ENCODE peak calls at places on chromosomes 6 and 20, in four cellular contexts. Z is IMR-90, M is mesendoderm, P is H1. W is an unnamed sample.
A peak's percentile ranks its signal among the peaks of the same experiment; 100 is the strongest.

GRCh38 chr6:162331911-162332310 is 395.7 kb downstream of the PRKN start:
- DNase-seq in Z (no peak), M (no peak), P (no peak), W (no peak)

GRCh38 chr6:125953502-125953875 is 3.1 kb upstream of the HINT3 start:
- DNase-seq in Z (no peak), M (peak; percentile 68), P (no peak), W (peak; percentile 87)

GRCh38 chr6:143007626-143008025 is 53.1 kb upstream of the AIG1 start:
- DNase-seq in Z (no peak), M (no peak), P (no peak), W (no peak)

GRCh38 chr20:13681248-13682125 is 42.8 kb upstream of the TASP1 start:
- DNase-seq in Z (no peak), M (no peak), P (no peak), W (no peak)

GRCh38 chr6:169159331-169159730 is 94.3 kb downstream of the THBS2 start:
- DNase-seq in Z (no peak), M (no peak), P (no peak), W (no peak)

GRCh38 chr6:2839195-2839981 is 2.3 kb downstream of the SERPINB1 start:
- DNase-seq in Z (peak; percentile 83), M (no peak), P (no peak), W (no peak)

GRCh38 chr6:152356659-152357058 is 280.5 kb downstream of the SYNE1 start:
- DNase-seq in Z (peak; percentile 47), M (peak; percentile 75), P (no peak), W (no peak)

GRCh38 chr20:59460352-59460751 is 144.0 kb upstream of the PHACTR3 start:
- DNase-seq in Z (no peak), M (no peak), P (no peak), W (no peak)

GRCh38 chr6:121539537-121539936 is 104.1 kb downstream of the GJA1 start:
- DNase-seq in Z (no peak), M (no peak), P (no peak), W (no peak)

GRCh38 chr6:92121228-92121627 is 1298.1 kb downstream of the EPHA7 start:
- DNase-seq in Z (no peak), M (no peak), P (no peak), W (no peak)

GRCh38 chr6:63598251-63599036 is 26.2 kb downstream of the LOC128125822 start:
- DNase-seq in Z (peak; percentile 49), M (peak; percentile 88), P (no peak), W (peak; percentile 80)

GRCh38 chr6:90457867-90458259 is 129.0 kb downstream of the MAP3K7 start:
- DNase-seq in Z (no peak), M (no peak), P (no peak), W (no peak)

GRCh38 chr20:10603971-10604864 is 69.6 kb downstream of the JAG1 start:
- DNase-seq in Z (peak; percentile 94), M (no peak), P (no peak), W (no peak)

GRCh38 chr6:13355043-13355945 is 27.0 kb upstream of the TBC1D7 start:
- DNase-seq in Z (peak; percentile 99), M (peak; percentile 76), P (no peak), W (no peak)

GRCh38 chr6:32047855-32048766 is 9.9 kb downstream of the CYP21A2 start:
- DNase-seq in Z (peak; percentile 30), M (peak; percentile 71), P (peak; percentile 31), W (peak; percentile 85)

GRCh38 chr6:150086026-150086425 is 17.1 kb upstream of the ULBP3 start:
- DNase-seq in Z (no peak), M (no peak), P (no peak), W (no peak)

GRCh38 chr6:157716553-157716952 is 106.5 kb upstream of the SNX9 start:
- DNase-seq in Z (no peak), M (no peak), P (no peak), W (no peak)

GRCh38 chr6:91241946-91242613 is 655.2 kb upstream of the MAP3K7 start:
- DNase-seq in Z (no peak), M (no peak), P (no peak), W (no peak)

GRCh38 chr6:68641172-68641571 is 6.1 kb downstream of the ADGRB3 start:
- DNase-seq in Z (no peak), M (no peak), P (no peak), W (no peak)

GRCh38 chr20:39381598-39381997 is 419.5 kb downstream of the DHX35 start:
- DNase-seq in Z (no peak), M (peak; percentile 54), P (no peak), W (no peak)

GRCh38 chr6:119079288-119079809 is 885 bp upstream of the FAM184A start:
- DNase-seq in Z (peak; percentile 54), M (no peak), P (no peak), W (no peak)

GRCh38 chr20:43731469-43731868 is 4.7 kb upstream of the GTSF1L start:
- DNase-seq in Z (peak; percentile 84), M (no peak), P (no peak), W (no peak)

GRCh38 chr6:151052021-151052646 is 186.6 kb downstream of the MTHFD1L start:
- DNase-seq in Z (no peak), M (no peak), P (no peak), W (no peak)

GRCh38 chr6:154370545-154370944 is 13.9 kb upstream of the IPCEF1 start:
- DNase-seq in Z (peak; percentile 58), M (peak; percentile 30), P (no peak), W (no peak)

GRCh38 chr20:1330075-1330830 is 1.3 kb upstream of the SDCBP2 start:
- DNase-seq in Z (no peak), M (no peak), P (no peak), W (no peak)

GRCh38 chr6:105836889-105837288 is 249.2 kb upstream of the PRDM1 start:
- DNase-seq in Z (peak; percentile 31), M (no peak), P (no peak), W (no peak)

GRCh38 chr6:145148392-145149175 is 586.7 kb downstream of the EPM2A start:
- DNase-seq in Z (peak; percentile 63), M (peak; percentile 46), P (no peak), W (no peak)

GRCh38 chr20:4444404-4444803 is 277.3 kb upstream of the PRND start:
- DNase-seq in Z (peak; percentile 46), M (no peak), P (no peak), W (no peak)

GRCh38 chr20:32199006-32199405 is 8.5 kb downstream of the PLAGL2 start:
- DNase-seq in Z (no peak), M (no peak), P (no peak), W (no peak)
- H4K5ac ChIP-seq in Z (no peak overlapping the region), M (no peak overlapping the region), P (no peak overlapping the region), W (no peak overlapping the region)

GRCh38 chr20:35007891-35008290 is 52.2 kb downstream of the MYH7B start:
- DNase-seq in Z (no peak), M (no peak), P (no peak), W (peak; percentile 14)
- H3K79me1 ChIP-seq in Z (peaks cover 39% of the 10 kb centered on the region), M (no peaks in the 10 kb centered on the region), P (no peaks in the 10 kb centered on the region), W (no peaks in the 10 kb centered on the region)

GRCh38 chr6:140758169-140758877 is 1374.4 kb upstream of the GJE1 start:
- DNase-seq in Z (no peak), M (no peak), P (no peak), W (no peak)
- H4K8ac ChIP-seq in Z (no peak overlapping the region), M (no peak overlapping the region), P (no peak overlapping the region), W (no peak overlapping the region)

GRCh38 chr6:133730881-133731280 is 158.0 kb upstream of the TCF21 start:
- DNase-seq in Z (peak; percentile 60), M (no peak), P (no peak), W (no peak)

GRCh38 chr6:133724726-133725125 is 164.2 kb upstream of the TCF21 start:
- DNase-seq in Z (peak; percentile 69), M (peak; percentile 74), P (no peak), W (no peak)

GRCh38 chr6:133726188-133726587 is 162.7 kb upstream of the TCF21 start:
- DNase-seq in Z (no peak), M (no peak), P (no peak), W (no peak)
- H4K5ac ChIP-seq in Z (no peak overlapping the region), M (no peak overlapping the region), P (no peak overlapping the region), W (no peak overlapping the region)

GRCh38 chr20:37356387-37356786 is 10.4 kb downstream of the SRC start:
- DNase-seq in Z (no peak), M (no peak), P (no peak), W (no peak)

GRCh38 chr20:37355252-37356180 is 9.6 kb downstream of the SRC start:
- DNase-seq in Z (no peak), M (no peak), P (no peak), W (no peak)

GRCh38 chr20:37358366-37359150 is 12.6 kb downstream of the SRC start:
- DNase-seq in Z (no peak), M (no peak), P (no peak), W (no peak)

GRCh38 chr20:37357481-37358365 is 11.8 kb downstream of the SRC start:
- DNase-seq in Z (no peak), M (no peak), P (no peak), W (no peak)

GRCh38 chr20:37356961-37357371 is 11.0 kb downstream of the SRC start:
- DNase-seq in Z (no peak), M (no peak), P (no peak), W (no peak)
- H3K79me1 ChIP-seq in Z (peaks cover 93% of the 10 kb centered on the region), M (peaks cover 59% of the 10 kb centered on the region), P (peaks cover 32% of the 10 kb centered on the region), W (peaks cover 3% of the 10 kb centered on the region)

DNA sequence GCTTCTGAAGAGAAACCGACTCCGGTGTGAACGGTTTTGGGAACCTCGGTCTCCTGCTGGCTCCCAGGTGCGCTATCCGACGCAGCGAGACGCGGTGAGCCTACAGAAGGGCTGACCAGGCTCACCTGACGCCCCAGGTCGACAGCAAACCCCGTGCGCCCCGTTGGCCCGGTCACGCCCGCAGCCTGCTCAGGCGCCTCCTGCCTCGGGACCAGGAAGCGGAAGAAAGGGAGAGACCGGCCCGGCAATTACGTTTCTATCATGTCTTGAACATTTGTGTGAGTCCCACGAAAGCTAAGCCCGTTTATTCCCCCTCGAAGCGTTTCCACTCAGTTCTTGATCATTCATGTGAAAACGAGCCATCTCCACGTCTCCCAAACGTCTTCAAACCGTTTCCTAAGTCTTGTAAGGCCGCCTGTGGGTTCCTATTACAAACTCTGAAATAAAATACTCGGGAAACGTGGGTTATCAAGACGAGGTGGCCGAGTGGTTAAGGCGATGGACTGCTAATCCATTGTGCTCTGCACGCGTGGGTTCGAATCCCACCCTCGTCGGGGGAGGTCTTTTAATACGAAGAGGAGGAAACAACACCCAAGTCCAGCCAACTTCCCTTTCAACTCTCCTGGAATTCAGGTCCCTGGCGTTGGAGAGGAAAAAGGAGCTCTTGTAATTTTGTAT is 150.5 kb upstream of the PRSS16 start:
- DNase-seq in Z (peak; percentile 75), M (peak; percentile 91), P (peak; percentile 34), W (peak; percentile 77)
- H4K8ac ChIP-seq in Z (peak overlapping the region; percentile 91), M (no peak overlapping the region), P (no peak overlapping the region), W (no peak overlapping the region)

GRCh38 chr6:159074120-159074684 is 29.4 kb upstream of the TAGAP start:
- DNase-seq in Z (peak; percentile 46), M (peak; percentile 83), P (no peak), W (peak; percentile 66)

GRCh38 chr6:159075506-159076100 is 30.8 kb upstream of the TAGAP start:
- DNase-seq in Z (no peak), M (no peak), P (no peak), W (no peak)

GRCh38 chr6:159079367-159079766 is 34.6 kb upstream of the TAGAP start:
- DNase-seq in Z (no peak), M (no peak), P (no peak), W (no peak)

GRCh38 chr6:159074866-159075265 is 30.1 kb upstream of the TAGAP start:
- DNase-seq in Z (no peak), M (no peak), P (no peak), W (no peak)

DNA sequence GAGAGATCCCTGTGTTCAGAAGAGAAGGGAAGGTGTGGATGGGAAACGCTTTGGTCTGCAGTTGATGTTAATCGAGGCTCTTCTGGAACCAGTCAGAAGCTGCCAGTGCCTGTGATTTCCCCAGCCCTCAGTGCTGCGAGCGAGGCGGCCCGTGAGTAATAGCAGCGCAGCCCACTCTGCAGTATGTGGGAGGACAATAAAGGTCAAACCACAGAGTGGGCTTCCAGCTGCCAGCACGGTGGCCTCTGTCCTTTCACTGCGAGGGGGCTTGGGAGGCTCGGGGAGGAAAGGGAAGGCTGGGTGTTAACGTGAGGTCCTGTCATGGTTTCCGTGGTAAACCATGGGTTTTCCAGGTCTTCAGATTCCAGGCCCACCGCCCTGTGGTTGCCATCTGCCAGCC is 32.3 kb upstream of the TAGAP start:
- DNase-seq in Z (no peak), M (no peak), P (no peak), W (no peak)
- H4K5ac ChIP-seq in Z (no peak overlapping the region), M (no peak overlapping the region), P (no peak overlapping the region), W (no peak overlapping the region)